ENCODE peak calls at places on chromosomes 16 and 17, in eight cellular contexts. O is astrocyte of the spinal cord, A is cardiac fibroblast, V is astrocyte of the cerebellum, L is body of pancreas, P is Peyer's patch, E is IMR-90, J is AG04450. K is an unnamed sample.

GRCh38 chr16:62068747-62069146 is 32.5 kb upstream of the CDH8 start:
- DNase-seq in O (no peak), A (no peak), V (no peak), L (no peak), P (no peak), E (no peak), J (no peak), K (no peak)

GRCh38 chr16:89373355-89374110 is 116.8 kb downstream of the ANKRD11 start:
- DNase-seq in O (peak), A (peak), V (no peak), L (no peak), P (no peak), E (peak), J (no peak), K (peak)

GRCh38 chr17:82888583-82889495 is 49.0 kb upstream of the ZNF750 start:
- DNase-seq in O (no peak), A (no peak), V (no peak), L (peak), P (no peak), E (no peak), J (no peak), K (no peak)

GRCh38 chr17:66126231-66126630 is 65.7 kb downstream of the CEP112 start:
- DNase-seq in O (no peak), A (peak), V (no peak), L (no peak), P (no peak), E (peak), J (no peak), K (peak)

GRCh38 chr17:32523017-32523680 is 36.4 kb downstream of the CDK5R1 start:
- DNase-seq in O (no peak), A (no peak), V (no peak), L (no peak), P (peak), E (no peak), J (no peak), K (no peak)

GRCh38 chr16:30348929-30349328 is 6.2 kb downstream of the CD2BP2 start:
- DNase-seq in O (no peak), A (no peak), V (no peak), L (no peak), P (no peak), E (no peak), J (no peak), K (no peak)

GRCh38 chr16:10635367-10636021 is 55.1 kb upstream of the EMP2 start:
- DNase-seq in O (no peak), A (no peak), V (no peak), L (no peak), P (no peak), E (no peak), J (no peak), K (no peak)

GRCh38 chr16:64409762-64410161 is 712.1 kb downstream of the CDH11 start:
- DNase-seq in O (no peak), A (no peak), V (no peak), L (no peak), P (no peak), E (no peak), J (no peak), K (peak)

GRCh38 chr17:44608732-44609435 is 47.4 kb upstream of the MEIOC start:
- DNase-seq in O (no peak), A (no peak), V (no peak), L (no peak), P (no peak), E (no peak), J (no peak), K (no peak)

GRCh38 chr16:4746991-4747574 is 12.7 kb downstream of the DNAAF8 start:
- DNase-seq in O (no peak), A (peak), V (no peak), L (no peak), P (no peak), E (no peak), J (no peak), K (peak)

GRCh38 chr17:1714980-1715802 is 5.0 kb upstream of the TLCD2 start:
- DNase-seq in O (peak), A (peak), V (peak), L (peak), P (peak), E (peak), J (peak), K (peak)

GRCh38 chr17:10775058-10775457 is 28.8 kb downstream of the TMEM238L start:
- DNase-seq in O (no peak), A (no peak), V (no peak), L (no peak), P (peak), E (no peak), J (no peak), K (no peak)

GRCh38 chr17:77444653-77445029 is 303.9 kb downstream of the SEC14L1 start:
- DNase-seq in O (no peak), A (peak), V (no peak), L (no peak), P (no peak), E (peak), J (no peak), K (peak)

GRCh38 chr17:76422860-76423259 is 30.1 kb downstream of the UBE2O start:
- DNase-seq in O (no peak), A (no peak), V (no peak), L (no peak), P (no peak), E (no peak), J (no peak), K (no peak)

GRCh38 chr17:35856603-35857002 is 12.1 kb downstream of the HEATR9 start:
- DNase-seq in O (no peak), A (no peak), V (no peak), L (no peak), P (no peak), E (peak), J (no peak), K (no peak)

GRCh38 chr17:60720763-60721531 is 43.3 kb downstream of the BCAS3 start:
- DNase-seq in O (peak), A (peak), V (peak), L (peak), P (peak), E (peak), J (peak), K (peak)

GRCh38 chr17:9308069-9308468 is 267.6 kb downstream of the STX8 start:
- DNase-seq in O (no peak), A (no peak), V (no peak), L (no peak), P (no peak), E (no peak), J (no peak), K (no peak)

GRCh38 chr16:88437367-88437964 is 15.6 kb upstream of the ZFPM1 start:
- DNase-seq in O (no peak), A (peak), V (no peak), L (peak), P (peak), E (peak), J (no peak), K (no peak)

GRCh38 chr17:39617446-39618251 is 9.1 kb upstream of the PPP1R1B start:
- DNase-seq in O (no peak), A (peak), V (no peak), L (peak), P (peak), E (peak), J (no peak), K (peak)

GRCh38 chr16:22195695-22196558 is 10.2 kb upstream of the EEF2K start:
- DNase-seq in O (peak), A (peak), V (peak), L (peak), P (peak), E (peak), J (peak), K (peak)

GRCh38 chr17:956905-957304 is 22.7 kb downstream of the NXN start:
- DNase-seq in O (no peak), A (no peak), V (no peak), L (no peak), P (no peak), E (no peak), J (no peak), K (no peak)

GRCh38 chr16:49637933-49638695 is 217.8 kb downstream of the ZNF423 start:
- DNase-seq in O (no peak), A (no peak), V (no peak), L (no peak), P (no peak), E (no peak), J (no peak), K (no peak)

GRCh38 chr17:82819015-82819414 is 20.8 kb downstream of the ZNF750 start:
- DNase-seq in O (no peak), A (no peak), V (no peak), L (no peak), P (no peak), E (no peak), J (no peak), K (no peak)

GRCh38 chr16:27427538-27427937 is 25.6 kb downstream of the IL21R start:
- DNase-seq in O (no peak), A (no peak), V (no peak), L (no peak), P (no peak), E (no peak), J (no peak), K (no peak)
- H3K4me3 ChIP-seq in O (no peak), A (no peak), V (no peak), L (no peak), P (no peak), E (no peak), J (no peak), K (no peak)

DNA sequence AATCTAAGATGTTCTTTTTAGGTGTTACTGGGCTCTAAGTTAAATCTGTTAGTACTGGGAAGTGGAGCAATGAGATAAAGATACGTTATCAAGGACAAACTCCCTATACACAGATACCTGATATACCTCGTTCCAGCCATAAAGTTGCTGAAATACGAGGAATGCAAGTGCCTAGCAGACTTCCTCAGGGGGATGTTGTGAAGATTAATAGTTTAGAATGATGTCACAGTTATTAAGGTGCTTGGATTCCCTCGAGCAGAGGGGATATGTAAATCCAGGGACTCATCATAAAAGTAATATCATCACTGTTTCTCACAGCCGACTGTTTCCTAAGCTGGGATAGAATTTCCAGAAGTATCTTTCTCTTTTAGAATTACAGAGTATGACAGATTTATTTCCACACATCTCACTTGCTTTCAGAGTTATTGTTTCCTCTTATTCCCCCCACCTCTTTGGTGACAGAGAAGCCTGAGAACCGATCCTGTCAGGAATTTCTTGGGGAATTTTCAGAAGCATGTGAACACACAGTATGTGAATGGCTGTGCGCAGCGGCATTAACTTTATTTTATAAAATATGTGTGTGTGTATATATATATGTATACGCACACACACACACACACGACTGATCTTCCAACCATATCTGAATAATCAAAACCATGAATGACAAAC is 28.5 kb upstream of the ZFHX3 start:
- DNase-seq in O (no peak), A (no peak), V (no peak), L (no peak), P (no peak), E (no peak), J (no peak), K (no peak)
- TF ChIP-seq CTCF in O (no peak), A (no peak), V (no peak), L (no peak), P (no peak), E (no peak), J (no peak), K (no peak)

DNA sequence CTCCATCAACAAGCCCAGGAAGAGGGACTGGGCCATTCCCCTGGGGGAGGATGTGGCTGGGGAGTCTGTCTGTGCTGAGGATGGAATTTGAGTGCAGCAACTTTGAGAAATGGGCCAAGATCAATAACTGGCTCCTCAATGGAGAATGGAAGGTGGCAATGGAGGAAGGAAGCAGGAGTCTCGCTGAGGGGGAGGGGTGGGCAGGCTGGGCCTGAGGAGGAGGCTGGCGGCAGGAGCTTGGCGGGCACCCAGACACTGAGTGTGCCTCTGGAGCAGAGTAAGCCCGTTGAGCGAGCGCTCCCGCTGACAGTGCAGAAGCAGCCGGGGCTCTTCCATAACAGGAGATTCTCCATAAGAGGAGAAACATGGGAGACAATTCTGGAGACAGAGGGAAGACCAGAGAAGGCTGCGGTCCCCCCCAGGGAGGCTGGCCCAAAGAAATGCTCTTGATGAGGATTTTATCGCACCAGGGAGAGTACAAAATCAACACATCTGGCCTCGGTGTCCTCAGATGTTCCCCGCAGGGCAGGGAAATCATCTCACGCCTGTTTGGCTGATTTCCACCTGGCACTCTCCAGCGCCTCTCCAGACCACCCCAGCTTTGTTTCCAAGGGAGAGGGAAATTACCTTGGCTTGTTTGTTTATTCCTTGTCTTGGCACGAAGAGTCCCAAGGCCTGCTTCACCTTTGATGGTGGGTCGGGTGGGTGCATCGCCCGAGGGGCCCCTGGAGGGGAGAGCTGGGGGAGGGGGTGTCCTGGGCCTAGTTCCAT is 2.8 kb upstream of the MMP15 start:
- DNase-seq in O (peak), A (peak), V (peak), L (peak), P (no peak), E (peak), J (no peak), K (peak)
- H3K4me3 ChIP-seq in O (no peak), A (no peak), V (no peak), L (no peak), P (no peak), E (no peak), J (no peak), K (no peak)

DNA sequence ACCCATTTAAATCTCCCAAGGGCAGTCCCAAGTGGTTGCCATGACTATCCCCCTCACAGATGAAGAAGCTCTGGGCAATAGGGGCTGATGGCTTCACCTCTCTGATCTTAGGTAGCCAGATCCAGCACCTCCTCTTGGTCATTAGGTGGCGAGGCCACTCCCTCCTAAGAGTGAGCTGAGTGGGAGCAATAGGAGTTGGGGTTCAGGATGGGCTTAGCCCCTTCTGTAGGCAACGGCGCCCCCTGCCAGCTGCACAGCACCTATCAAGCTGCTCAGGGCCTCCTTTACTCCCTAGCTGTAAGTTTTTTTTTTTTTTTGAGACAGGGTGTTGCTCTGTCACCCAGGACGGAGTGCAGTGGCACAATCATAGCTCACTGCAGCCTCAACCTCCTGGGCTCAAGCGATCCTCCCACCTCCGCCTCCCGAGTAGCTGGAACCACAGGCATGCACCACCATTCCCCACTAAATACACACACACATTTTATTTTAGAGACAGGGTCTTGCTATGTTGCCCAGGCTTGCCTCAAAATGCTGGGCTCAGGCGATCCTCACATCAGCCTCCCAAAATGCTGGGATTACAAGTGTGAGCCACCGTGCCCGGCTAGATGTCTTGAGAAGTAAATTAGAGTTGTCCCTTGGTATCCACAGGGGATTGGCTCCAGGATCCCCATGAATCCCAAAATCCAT is 3.5 kb upstream of the RRAD start:
- DNase-seq in O (peak), A (peak), V (no peak), L (no peak), P (no peak), E (peak), J (no peak), K (peak)
- TF ChIP-seq CTCF in O (peak), A (peak), V (peak), L (no peak), P (peak), E (peak), J (peak), K (peak)

DNA sequence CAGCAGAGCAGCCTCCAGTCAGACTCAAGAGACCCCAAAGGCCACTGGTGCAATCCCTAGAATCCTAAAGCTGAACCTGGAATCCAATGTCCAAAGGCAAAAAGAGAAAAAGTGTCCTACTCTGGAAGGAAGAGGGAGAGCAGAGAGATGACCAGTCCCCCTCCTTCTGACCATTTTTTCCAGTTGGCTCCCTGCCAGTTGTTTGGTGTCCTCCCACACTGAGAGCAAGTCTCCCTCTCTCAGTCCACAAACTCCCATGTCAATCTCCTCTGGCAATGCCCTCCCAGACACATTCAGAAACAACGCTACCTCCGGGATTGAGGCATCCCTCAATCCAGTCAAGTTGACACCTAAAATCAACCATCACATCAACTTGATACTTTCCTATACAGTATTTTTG is 4.3 kb upstream of the CLEC19A start:
- DNase-seq in O (no peak), A (no peak), V (no peak), L (no peak), P (no peak), E (no peak), J (no peak), K (no peak)
- H3K4me3 ChIP-seq in O (no peak), A (no peak), V (no peak), L (no peak), P (no peak), E (no peak), J (no peak), K (no peak)

K was measured in AG10803.